ENCODE peak calls at places on chromosome 5, in six cellular contexts. One of them, this sample, is unnamed.

GRCh38 chr5:40368200-40368599 is 311.5 kb upstream of the PTGER4 start:
- DNase-seq in brain microvascular endothelial cell: no peak
- DNase-seq in cardiac fibroblast: no peak
- DNase-seq in lower leg skin: no peak
- DNase-seq in heart right ventricle: no peak
- DNase-seq in Jurkat, Clone E6-1: no peak
- DNase-seq in this sample: no peak

GRCh38 chr5:158715592-158715991 is 384.1 kb downstream of the EBF1 start:
- DNase-seq in brain microvascular endothelial cell: no peak
- DNase-seq in cardiac fibroblast: no peak
- DNase-seq in lower leg skin: no peak
- DNase-seq in heart right ventricle: no peak
- DNase-seq in Jurkat, Clone E6-1: no peak
- DNase-seq in this sample: no peak

GRCh38 chr5:7995688-7996294 is 126.8 kb downstream of the MTRR start:
- DNase-seq in brain microvascular endothelial cell: no peak
- DNase-seq in cardiac fibroblast: no peak
- DNase-seq in lower leg skin: no peak
- DNase-seq in heart right ventricle: no peak
- DNase-seq in Jurkat, Clone E6-1: no peak
- DNase-seq in this sample: no peak

GRCh38 chr5:78574731-78575161 is 73.8 kb downstream of the LHFPL2 start:
- DNase-seq in brain microvascular endothelial cell: peak
- DNase-seq in cardiac fibroblast: peak
- DNase-seq in lower leg skin: no peak
- DNase-seq in heart right ventricle: no peak
- DNase-seq in Jurkat, Clone E6-1: no peak
- DNase-seq in this sample: no peak

GRCh38 chr5:7541898-7542297 is 146.0 kb downstream of the ADCY2 start:
- DNase-seq in brain microvascular endothelial cell: no peak
- DNase-seq in cardiac fibroblast: no peak
- DNase-seq in lower leg skin: no peak
- DNase-seq in heart right ventricle: no peak
- DNase-seq in Jurkat, Clone E6-1: no peak
- DNase-seq in this sample: no peak

GRCh38 chr5:103389846-103390245 is 131.3 kb downstream of the MACIR start:
- DNase-seq in brain microvascular endothelial cell: no peak
- DNase-seq in cardiac fibroblast: no peak
- DNase-seq in lower leg skin: no peak
- DNase-seq in heart right ventricle: no peak
- DNase-seq in Jurkat, Clone E6-1: no peak
- DNase-seq in this sample: no peak

GRCh38 chr5:118863345-118863744 is 125.0 kb downstream of the DTWD2 start:
- DNase-seq in brain microvascular endothelial cell: no peak
- DNase-seq in cardiac fibroblast: peak
- DNase-seq in lower leg skin: no peak
- DNase-seq in heart right ventricle: no peak
- DNase-seq in Jurkat, Clone E6-1: no peak
- DNase-seq in this sample: no peak

GRCh38 chr5:125461641-125462072 is 715.2 kb upstream of the ZNF608 start:
- DNase-seq in brain microvascular endothelial cell: no peak
- DNase-seq in cardiac fibroblast: no peak
- DNase-seq in lower leg skin: no peak
- DNase-seq in heart right ventricle: no peak
- DNase-seq in Jurkat, Clone E6-1: no peak
- DNase-seq in this sample: no peak

GRCh38 chr5:108381034-108381954 is 604 bp downstream of the FBXL17 start:
- DNase-seq in brain microvascular endothelial cell: peak
- DNase-seq in cardiac fibroblast: peak
- DNase-seq in lower leg skin: peak
- DNase-seq in heart right ventricle: peak
- DNase-seq in Jurkat, Clone E6-1: no peak
- DNase-seq in this sample: peak

GRCh38 chr5:132766020-132766805 is 10.8 kb downstream of the SEPTIN8 start:
- DNase-seq in brain microvascular endothelial cell: no peak
- DNase-seq in cardiac fibroblast: no peak
- DNase-seq in lower leg skin: no peak
- DNase-seq in heart right ventricle: no peak
- DNase-seq in Jurkat, Clone E6-1: no peak
- DNase-seq in this sample: no peak

GRCh38 chr5:59673438-59674058 is 220.0 kb downstream of the PDE4D start:
- DNase-seq in brain microvascular endothelial cell: peak
- DNase-seq in cardiac fibroblast: peak
- DNase-seq in lower leg skin: no peak
- DNase-seq in heart right ventricle: no peak
- DNase-seq in Jurkat, Clone E6-1: peak
- DNase-seq in this sample: no peak

GRCh38 chr5:142937265-142937877 is 167.2 kb downstream of the ARHGAP26 start:
- DNase-seq in brain microvascular endothelial cell: no peak
- DNase-seq in cardiac fibroblast: no peak
- DNase-seq in lower leg skin: no peak
- DNase-seq in heart right ventricle: no peak
- DNase-seq in Jurkat, Clone E6-1: no peak
- DNase-seq in this sample: no peak

GRCh38 chr5:98314262-98314661 is 459.2 kb upstream of the RGMB start:
- DNase-seq in brain microvascular endothelial cell: no peak
- DNase-seq in cardiac fibroblast: peak
- DNase-seq in lower leg skin: no peak
- DNase-seq in heart right ventricle: no peak
- DNase-seq in Jurkat, Clone E6-1: no peak
- DNase-seq in this sample: peak

GRCh38 chr5:68918306-68918705 is 175.5 kb upstream of the SLC30A5 start:
- DNase-seq in brain microvascular endothelial cell: no peak
- DNase-seq in cardiac fibroblast: peak
- DNase-seq in lower leg skin: no peak
- DNase-seq in heart right ventricle: no peak
- DNase-seq in Jurkat, Clone E6-1: no peak
- DNase-seq in this sample: no peak

GRCh38 chr5:160287378-160288051 is 24.8 kb downstream of the CCNJL start:
- DNase-seq in brain microvascular endothelial cell: peak
- DNase-seq in cardiac fibroblast: no peak
- DNase-seq in lower leg skin: no peak
- DNase-seq in heart right ventricle: peak
- DNase-seq in Jurkat, Clone E6-1: no peak
- DNase-seq in this sample: peak

GRCh38 chr5:178432421-178433272 is 157.5 kb downstream of the COL23A1 start:
- DNase-seq in brain microvascular endothelial cell: no peak
- DNase-seq in cardiac fibroblast: no peak
- DNase-seq in lower leg skin: peak
- DNase-seq in heart right ventricle: no peak
- DNase-seq in Jurkat, Clone E6-1: no peak
- DNase-seq in this sample: peak

GRCh38 chr5:140821375-140822280 is at the start of gene PCDHA5:
- DNase-seq in brain microvascular endothelial cell: peak
- DNase-seq in cardiac fibroblast: peak
- DNase-seq in lower leg skin: no peak
- DNase-seq in heart right ventricle: no peak
- DNase-seq in Jurkat, Clone E6-1: peak
- DNase-seq in this sample: no peak

GRCh38 chr5:102638316-102638715 is 116.8 kb upstream of the PAM start:
- DNase-seq in brain microvascular endothelial cell: no peak
- DNase-seq in cardiac fibroblast: peak
- DNase-seq in lower leg skin: no peak
- DNase-seq in heart right ventricle: no peak
- DNase-seq in Jurkat, Clone E6-1: no peak
- DNase-seq in this sample: no peak

GRCh38 chr5:83665631-83666030 is 55.0 kb downstream of the HAPLN1 start:
- DNase-seq in brain microvascular endothelial cell: no peak
- DNase-seq in cardiac fibroblast: no peak
- DNase-seq in lower leg skin: no peak
- DNase-seq in heart right ventricle: no peak
- DNase-seq in Jurkat, Clone E6-1: no peak
- DNase-seq in this sample: no peak

GRCh38 chr5:122458278-122458872 is 146.3 kb downstream of the SNCAIP start:
- DNase-seq in brain microvascular endothelial cell: peak
- DNase-seq in cardiac fibroblast: peak
- DNase-seq in lower leg skin: no peak
- DNase-seq in heart right ventricle: no peak
- DNase-seq in Jurkat, Clone E6-1: peak
- DNase-seq in this sample: peak

GRCh38 chr5:26482817-26483375 is 555.5 kb downstream of the CDH9 start:
- DNase-seq in brain microvascular endothelial cell: peak
- DNase-seq in cardiac fibroblast: peak
- DNase-seq in lower leg skin: no peak
- DNase-seq in heart right ventricle: no peak
- DNase-seq in Jurkat, Clone E6-1: peak
- DNase-seq in this sample: peak

GRCh38 chr5:1963358-1963757 is 80.6 kb upstream of the IRX4 start:
- DNase-seq in brain microvascular endothelial cell: no peak
- DNase-seq in cardiac fibroblast: no peak
- DNase-seq in lower leg skin: no peak
- DNase-seq in heart right ventricle: no peak
- DNase-seq in Jurkat, Clone E6-1: no peak
- DNase-seq in this sample: no peak

GRCh38 chr5:35990941-35991592 is at the start of gene UGT3A1:
- DNase-seq in brain microvascular endothelial cell: no peak
- DNase-seq in cardiac fibroblast: no peak
- DNase-seq in lower leg skin: no peak
- DNase-seq in heart right ventricle: no peak
- DNase-seq in Jurkat, Clone E6-1: no peak
- DNase-seq in this sample: no peak

GRCh38 chr5:101664071-101664791 is 631.9 kb downstream of the SLCO4C1 start:
- DNase-seq in brain microvascular endothelial cell: no peak
- DNase-seq in cardiac fibroblast: no peak
- DNase-seq in lower leg skin: no peak
- DNase-seq in heart right ventricle: no peak
- DNase-seq in Jurkat, Clone E6-1: no peak
- DNase-seq in this sample: no peak

GRCh38 chr5:141492168-141492885 is 3.4 kb downstream of the PCDHGC5 start:
- DNase-seq in brain microvascular endothelial cell: no peak
- DNase-seq in cardiac fibroblast: no peak
- DNase-seq in lower leg skin: no peak
- DNase-seq in heart right ventricle: no peak
- DNase-seq in Jurkat, Clone E6-1: no peak
- DNase-seq in this sample: no peak

GRCh38 chr5:149125386-149125891 is 15.9 kb upstream of the ABLIM3 start:
- DNase-seq in brain microvascular endothelial cell: no peak
- DNase-seq in cardiac fibroblast: peak
- DNase-seq in lower leg skin: no peak
- DNase-seq in heart right ventricle: no peak
- DNase-seq in Jurkat, Clone E6-1: no peak
- DNase-seq in this sample: peak

GRCh38 chr5:7878381-7878873 is 9.5 kb downstream of the MTRR start:
- DNase-seq in brain microvascular endothelial cell: peak
- DNase-seq in cardiac fibroblast: peak
- DNase-seq in lower leg skin: no peak
- DNase-seq in heart right ventricle: no peak
- DNase-seq in Jurkat, Clone E6-1: no peak
- DNase-seq in this sample: no peak

GRCh38 chr5:148465381-148466290 is 81.9 kb downstream of the FBXO38 start:
- DNase-seq in brain microvascular endothelial cell: no peak
- DNase-seq in cardiac fibroblast: no peak
- DNase-seq in lower leg skin: no peak
- DNase-seq in heart right ventricle: no peak
- DNase-seq in Jurkat, Clone E6-1: no peak
- DNase-seq in this sample: no peak

GRCh38 chr5:151614565-151614964 is 23.4 kb upstream of the FAT2 start:
- DNase-seq in brain microvascular endothelial cell: no peak
- DNase-seq in cardiac fibroblast: no peak
- DNase-seq in lower leg skin: no peak
- DNase-seq in heart right ventricle: no peak
- DNase-seq in Jurkat, Clone E6-1: no peak
- DNase-seq in this sample: no peak

GRCh38 chr5:175539936-175540335 is 61.6 kb downstream of the SFXN1 start:
- DNase-seq in brain microvascular endothelial cell: no peak
- DNase-seq in cardiac fibroblast: no peak
- DNase-seq in lower leg skin: no peak
- DNase-seq in heart right ventricle: no peak
- DNase-seq in Jurkat, Clone E6-1: no peak
- DNase-seq in this sample: no peak

GRCh38 chr5:175538576-175538975 is 60.2 kb downstream of the SFXN1 start:
- DNase-seq in brain microvascular endothelial cell: no peak
- DNase-seq in cardiac fibroblast: no peak
- DNase-seq in lower leg skin: no peak
- DNase-seq in heart right ventricle: no peak
- DNase-seq in Jurkat, Clone E6-1: no peak
- DNase-seq in this sample: no peak

GRCh38 chr5:175535781-175536180 is 57.4 kb downstream of the SFXN1 start:
- DNase-seq in brain microvascular endothelial cell: no peak
- DNase-seq in cardiac fibroblast: no peak
- DNase-seq in lower leg skin: no peak
- DNase-seq in heart right ventricle: no peak
- DNase-seq in Jurkat, Clone E6-1: no peak
- DNase-seq in this sample: no peak

GRCh38 chr5:175531361-175531760 is 53.0 kb downstream of the SFXN1 start:
- DNase-seq in brain microvascular endothelial cell: no peak
- DNase-seq in cardiac fibroblast: no peak
- DNase-seq in lower leg skin: no peak
- DNase-seq in heart right ventricle: no peak
- DNase-seq in Jurkat, Clone E6-1: no peak
- DNase-seq in this sample: no peak

GRCh38 chr5:175534070-175534932 is 55.9 kb downstream of the SFXN1 start:
- DNase-seq in brain microvascular endothelial cell: peak
- DNase-seq in cardiac fibroblast: peak
- DNase-seq in lower leg skin: peak
- DNase-seq in heart right ventricle: peak
- DNase-seq in Jurkat, Clone E6-1: peak
- DNase-seq in this sample: peak
- H3K4me3 ChIP-seq in brain microvascular endothelial cell: no peak
- H3K4me3 ChIP-seq in cardiac fibroblast: no peak
- H3K4me3 ChIP-seq in lower leg skin: no peak
- H3K4me3 ChIP-seq in heart right ventricle: peak
- H3K4me3 ChIP-seq in Jurkat, Clone E6-1: peak
- H3K4me3 ChIP-seq in this sample: no peak

GRCh38 chr5:147234098-147234824 is 565 bp upstream of the STK32A start:
- DNase-seq in brain microvascular endothelial cell: no peak
- DNase-seq in cardiac fibroblast: no peak
- DNase-seq in lower leg skin: no peak
- DNase-seq in heart right ventricle: no peak
- DNase-seq in Jurkat, Clone E6-1: no peak
- DNase-seq in this sample: no peak
- H3K4me3 ChIP-seq in brain microvascular endothelial cell: peak
- H3K4me3 ChIP-seq in cardiac fibroblast: peak
- H3K4me3 ChIP-seq in lower leg skin: peak
- H3K4me3 ChIP-seq in heart right ventricle: peak
- H3K4me3 ChIP-seq in Jurkat, Clone E6-1: no peak
- H3K4me3 ChIP-seq in this sample: peak

DNA sequence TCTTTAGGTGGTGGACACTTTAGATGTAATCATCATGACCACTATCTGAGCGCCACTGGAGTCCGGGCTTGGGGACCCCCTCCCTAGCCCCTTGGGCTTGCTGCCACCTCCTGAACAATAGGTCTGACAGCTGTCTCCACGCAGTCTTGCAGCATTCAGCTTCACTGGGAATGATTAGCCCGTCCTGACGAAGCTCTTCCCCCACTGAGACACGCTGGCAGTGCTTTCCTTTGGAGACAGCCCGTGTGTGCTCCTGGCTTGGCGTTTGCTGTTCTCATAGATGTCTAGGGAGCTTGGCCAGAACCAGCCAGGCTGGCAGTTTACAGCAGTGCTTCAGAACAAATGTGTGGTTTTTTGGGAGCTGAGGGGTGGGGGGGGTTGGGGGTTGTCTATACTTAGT is 355.5 kb downstream of the ADAMTS6 start:
- DNase-seq in brain microvascular endothelial cell: peak
- DNase-seq in cardiac fibroblast: peak
- DNase-seq in lower leg skin: no peak
- DNase-seq in heart right ventricle: no peak
- DNase-seq in Jurkat, Clone E6-1: no peak
- DNase-seq in this sample: peak
- H3K4me3 ChIP-seq in brain microvascular endothelial cell: no peak
- H3K4me3 ChIP-seq in cardiac fibroblast: no peak
- H3K4me3 ChIP-seq in lower leg skin: no peak
- H3K4me3 ChIP-seq in heart right ventricle: no peak
- H3K4me3 ChIP-seq in Jurkat, Clone E6-1: no peak
- H3K4me3 ChIP-seq in this sample: peak

GRCh38 chr5:176792584-176793342 is 17.6 kb upstream of the UNC5A start:
- DNase-seq in brain microvascular endothelial cell: no peak
- DNase-seq in cardiac fibroblast: no peak
- DNase-seq in lower leg skin: no peak
- DNase-seq in heart right ventricle: no peak
- DNase-seq in Jurkat, Clone E6-1: no peak
- DNase-seq in this sample: no peak
- H3K4me3 ChIP-seq in brain microvascular endothelial cell: no peak
- H3K4me3 ChIP-seq in cardiac fibroblast: no peak
- H3K4me3 ChIP-seq in lower leg skin: no peak
- H3K4me3 ChIP-seq in heart right ventricle: no peak
- H3K4me3 ChIP-seq in Jurkat, Clone E6-1: no peak
- H3K4me3 ChIP-seq in this sample: no peak

This sample was measured in MG63.